ENCODE peak calls at places on chromosome 2, in ten cellular contexts. S is fibroblast of mammary gland, E is cardiac fibroblast, G is foreskin fibroblast, B is WTC11, U is dorsolateral prefrontal cortex, D is B cell, A is right lobe of liver, C is tibial artery, T is progenitor cell of endocrine pancreas. Q is an unnamed sample.

GRCh38 chr2:157727693-157728092 is 99.0 kb upstream of the ACVR1C start:
- DNase-seq in B (no peak), T (no peak), D (no peak), E (no peak), S (no peak), A (no peak), U (no peak), G (no peak), C (no peak), Q (no peak)

GRCh38 chr2:54081574-54081973 is 33.8 kb upstream of the ACYP2 start:
- DNase-seq in D (no peak), S (peak; percentile 50), E (peak; percentile 36), A (no peak), U (no peak), T (no peak), C (no peak), B (no peak), G (no peak), Q (no peak)

GRCh38 chr2:218129756-218130155 is 3.9 kb downstream of the CXCR2 start:
- DNase-seq in S (peak; percentile 23), A (no peak), G (peak; percentile 6), E (peak; percentile 18), B (no peak), U (no peak), D (no peak), T (no peak), C (no peak), Q (no peak)

GRCh38 chr2:37576831-37577230 is 94.6 kb downstream of the CDC42EP3 start:
- DNase-seq in B (no peak), T (no peak), A (no peak), D (no peak), G (peak; percentile 48), C (no peak), S (peak; percentile 84), U (no peak), E (peak; percentile 63), Q (no peak)

GRCh38 chr2:100580474-100581264 is 17.9 kb downstream of the PDCL3 start:
- DNase-seq in A (peak; percentile 40), E (peak; percentile 6), U (no peak), S (no peak), C (peak; percentile 27), G (no peak), D (peak; percentile 70), B (no peak), T (no peak), Q (no peak)

GRCh38 chr2:70103531-70104061 is 16.3 kb downstream of the PCBP1 start:
- DNase-seq in A (peak; percentile 62), D (no peak), B (no peak), U (no peak), S (no peak), E (no peak), G (no peak), C (no peak), T (no peak), Q (no peak)

GRCh38 chr2:40130251-40130994 is 321.5 kb downstream of the SLC8A1 start:
- DNase-seq in U (no peak), A (no peak), B (no peak), E (peak; percentile 28), S (peak; percentile 7), G (peak; percentile 23), T (no peak), D (no peak), C (no peak), Q (no peak)

GRCh38 chr2:172972005-172972619 is 103.5 kb upstream of the MAP3K20 start:
- DNase-seq in U (no peak), S (peak; percentile 58), C (no peak), B (peak; percentile 74), G (peak; percentile 52), D (no peak), T (no peak), E (peak; percentile 46), A (peak; percentile 67), Q (peak; percentile 41)

GRCh38 chr2:120710256-120710655 is 25.4 kb upstream of the GLI2 start:
- DNase-seq in U (no peak), C (no peak), T (no peak), A (no peak), G (peak; percentile 85), S (peak; percentile 74), E (peak; percentile 41), B (peak; percentile 41), D (no peak), Q (no peak)

GRCh38 chr2:6538607-6539006 is 327.1 kb downstream of the CMPK2 start:
- DNase-seq in E (no peak), B (no peak), T (no peak), S (no peak), D (no peak), U (no peak), A (no peak), G (no peak), C (no peak), Q (no peak)

GRCh38 chr2:64988420-64989125 is 626 bp upstream of the SLC1A4 start:
- DNase-seq in S (peak; percentile 87), G (peak; percentile 71), T (peak; percentile 55), E (peak; percentile 90), A (peak; percentile 69), C (peak; percentile 69), B (peak; percentile 43), D (no peak), U (peak; percentile 47), Q (peak; percentile 75)
- TF ChIP-seq CTCF in S (no peak), G (peak; percentile 35), T (peak; percentile 59), E (peak; percentile 8), A (peak; percentile 39), C (peak; percentile 51), B (no peak), D (peak; percentile 48), U (peak; percentile 44), Q (peak; percentile 34)

GRCh38 chr2:229714080-229714735 is at the start of gene DNER:
- DNase-seq in G (no peak), C (no peak), A (peak; percentile 52), U (peak; percentile 58), D (no peak), E (no peak), S (no peak), T (peak; percentile 39), B (peak; percentile 68), Q (peak; percentile 78)

GRCh38 chr2:229718057-229718456 is 3.7 kb upstream of the DNER start:
- DNase-seq in A (no peak), U (no peak), C (no peak), D (no peak), B (no peak), S (no peak), G (no peak), E (no peak), T (no peak), Q (no peak)

GRCh38 chr2:229713371-229714079 is 830 bp downstream of the DNER start:
- DNase-seq in S (no peak), E (peak; percentile 39), C (no peak), D (no peak), A (no peak), U (peak; percentile 69), B (peak; percentile 68), T (peak; percentile 25), G (no peak), Q (peak; percentile 45)

GRCh38 chr2:229714736-229715541 is 584 bp upstream of the DNER start:
- DNase-seq in T (peak; percentile 69), B (peak; percentile 87), S (peak; percentile 56), E (peak; percentile 75), G (peak; percentile 61), A (peak; percentile 65), D (no peak), U (peak; percentile 41), C (peak; percentile 26), Q (peak; percentile 87)

DNA sequence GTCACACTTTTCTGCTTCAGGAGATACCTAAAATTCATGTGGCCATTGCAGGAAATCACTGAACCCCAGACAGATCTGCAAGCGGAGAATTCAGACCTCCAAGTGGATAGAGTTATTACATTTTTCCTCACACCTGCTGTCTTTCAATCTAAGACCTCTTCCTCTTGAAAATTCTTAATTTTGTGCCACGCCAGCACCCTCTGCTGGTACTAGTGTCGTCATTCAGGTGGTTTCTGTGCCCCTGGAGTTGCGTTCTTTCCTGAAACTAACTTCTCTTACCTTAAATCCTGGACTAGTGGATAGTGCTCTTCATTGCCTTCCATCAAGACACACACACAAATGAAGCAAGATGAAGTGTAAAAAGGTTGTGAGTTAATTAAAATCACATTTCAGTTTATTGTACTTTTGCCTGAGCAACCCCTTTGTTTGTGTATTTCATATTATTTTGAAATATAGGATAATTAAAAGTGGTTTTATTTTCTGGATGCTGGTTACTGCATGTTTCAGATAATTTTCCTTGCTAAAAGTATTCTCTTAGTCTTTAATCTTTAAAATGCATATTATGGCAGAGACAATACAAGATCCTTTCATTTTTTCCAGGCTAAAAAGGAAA is 1.6 kb upstream of the DNER start:
- DNase-seq in T (no peak), G (no peak), E (peak; percentile 65), A (no peak), B (peak; percentile 51), U (peak; percentile 47), C (no peak), S (peak; percentile 27), D (no peak), Q (peak; percentile 37)
- TF ChIP-seq CTCF in T (peak; percentile 61), G (no peak), E (peak; percentile 58), A (peak; percentile 25), B (peak; percentile 36), U (peak; percentile 77), C (no peak), S (peak; percentile 46), D (peak; percentile 53), Q (peak; percentile 64)

GRCh38 chr2:148006249-148007007 is 14.1 kb downstream of the ORC4 start:
- DNase-seq in C (no peak), S (no peak), E (no peak), U (no peak), B (no peak), T (no peak), A (no peak), G (no peak), D (no peak), Q (no peak)
- TF ChIP-seq CTCF in C (no peak), S (no peak), E (no peak), U (no peak), B (no peak), T (no peak), A (no peak), G (no peak), D (no peak), Q (no peak)

GRCh38 chr2:10814571-10815331 is 2.2 kb upstream of the PDIA6 start:
- DNase-seq in U (no peak), T (no peak), C (no peak), B (no peak), A (no peak), D (no peak), E (no peak), S (no peak), G (no peak), Q (no peak)

GRCh38 chr2:10818986-10819385 is 6.4 kb upstream of the PDIA6 start:
- DNase-seq in T (no peak), C (no peak), G (no peak), A (no peak), U (no peak), E (no peak), S (no peak), D (no peak), B (no peak), Q (no peak)

GRCh38 chr2:10820562-10820961 is 8.0 kb upstream of the PDIA6 start:
- DNase-seq in E (no peak), G (no peak), U (no peak), A (no peak), D (no peak), T (no peak), C (no peak), B (no peak), S (no peak), Q (no peak)

GRCh38 chr2:10819714-10820314 is 7.2 kb upstream of the PDIA6 start:
- DNase-seq in D (no peak), B (no peak), E (no peak), U (no peak), C (no peak), T (no peak), G (no peak), A (no peak), S (no peak), Q (no peak)

GRCh38 chr2:10817413-10817812 is 4.8 kb upstream of the PDIA6 start:
- DNase-seq in A (no peak), U (no peak), B (peak; percentile 80), D (no peak), E (no peak), S (no peak), C (no peak), G (no peak), T (no peak), Q (peak; percentile 57)
- TF ChIP-seq CTCF in A (peak; percentile 12), U (no peak), B (peak; percentile 49), D (no peak), E (peak; percentile 9), S (peak; percentile 32), C (no peak), G (peak; percentile 16), T (peak; percentile 56), Q (peak; percentile 36)